ENCODE peak calls at places on chromosomes 11 and 22, in ten cellular contexts. X is cardiac muscle cell, C is right lobe of liver, Y is fibroblast of lung, G is left lung, D is adrenal gland, A is colonic mucosa, F is iPS DF 6.9, T is AG04450, B is HCT116. I is an unnamed sample.
A peak's percentile ranks its signal among the peaks of the same experiment; 100 is the strongest.

GRCh38 chr22:44391026-44391425 is 78.3 kb upstream of the SHISAL1 start:
- DNase-seq in X (no peak), C (peak; percentile 31), Y (peak; percentile 19), G (peak; percentile 27), D (no peak), A (no peak), F (no peak), T (no peak), B (no peak), I (no peak)

GRCh38 chr22:31344369-31345330 is 1.5 kb downstream of the PATZ1 start:
- DNase-seq in X (peak; percentile 5), C (peak; percentile 60), Y (peak; percentile 62), G (no peak), D (no peak), A (peak; percentile 68), F (no peak), T (no peak), B (no peak), I (peak; percentile 77)

GRCh38 chr11:74276581-74276980 is 34.9 kb downstream of the P4HA3 start:
- DNase-seq in X (no peak), C (no peak), Y (peak; percentile 82), G (no peak), D (no peak), A (no peak), F (no peak), T (no peak), B (no peak), I (no peak)

GRCh38 chr11:66189031-66189745 is 79.3 kb upstream of the RAB1B start:
- DNase-seq in X (no peak), C (no peak), Y (no peak), G (no peak), D (no peak), A (no peak), F (no peak), T (no peak), B (no peak), I (no peak)

GRCh38 chr11:68021167-68021787 is 9.2 kb upstream of the NDUFS8 start:
- DNase-seq in X (peak; percentile 24), C (no peak), Y (no peak), G (no peak), D (no peak), A (peak; percentile 62), F (no peak), T (no peak), B (no peak), I (no peak)

GRCh38 chr11:33329705-33330329 is 72.6 kb downstream of the HIPK3 start:
- DNase-seq in X (peak; percentile 71), C (no peak), Y (peak; percentile 62), G (no peak), D (peak; percentile 57), A (peak; percentile 53), F (peak; percentile 20), T (peak; percentile 27), B (peak; percentile 48), I (no peak)

GRCh38 chr22:24043957-24044356 is 32.9 kb downstream of the CABIN1 start:
- DNase-seq in X (no peak), C (no peak), Y (no peak), G (no peak), D (no peak), A (no peak), F (no peak), T (no peak), B (no peak), I (peak; percentile 42)

GRCh38 chr22:41410311-41410751 is 28.6 kb downstream of the TEF start:
- DNase-seq in X (no peak), C (peak; percentile 80), Y (no peak), G (peak; percentile 78), D (no peak), A (no peak), F (no peak), T (no peak), B (no peak), I (peak; percentile 65)

GRCh38 chr11:21704539-21704938 is 488.3 kb upstream of the ANO5 start:
- DNase-seq in X (no peak), C (no peak), Y (no peak), G (no peak), D (no peak), A (no peak), F (no peak), T (no peak), B (no peak), I (no peak)

GRCh38 chr11:132941024-132941646 is 591.2 kb downstream of the OPCML start:
- DNase-seq in X (peak; percentile 55), C (no peak), Y (peak; percentile 26), G (no peak), D (peak; percentile 25), A (no peak), F (no peak), T (peak; percentile 15), B (no peak), I (no peak)

GRCh38 chr11:124769804-124770774 is 8.0 kb upstream of the ESAM start:
- DNase-seq in X (no peak), C (no peak), Y (peak; percentile 61), G (no peak), D (no peak), A (no peak), F (no peak), T (no peak), B (peak; percentile 35), I (no peak)

GRCh38 chr22:40757071-40757470 is 62.1 kb downstream of the SLC25A17 start:
- DNase-seq in X (no peak), C (no peak), Y (peak; percentile 58), G (no peak), D (no peak), A (no peak), F (no peak), T (no peak), B (no peak), I (no peak)

DNA sequence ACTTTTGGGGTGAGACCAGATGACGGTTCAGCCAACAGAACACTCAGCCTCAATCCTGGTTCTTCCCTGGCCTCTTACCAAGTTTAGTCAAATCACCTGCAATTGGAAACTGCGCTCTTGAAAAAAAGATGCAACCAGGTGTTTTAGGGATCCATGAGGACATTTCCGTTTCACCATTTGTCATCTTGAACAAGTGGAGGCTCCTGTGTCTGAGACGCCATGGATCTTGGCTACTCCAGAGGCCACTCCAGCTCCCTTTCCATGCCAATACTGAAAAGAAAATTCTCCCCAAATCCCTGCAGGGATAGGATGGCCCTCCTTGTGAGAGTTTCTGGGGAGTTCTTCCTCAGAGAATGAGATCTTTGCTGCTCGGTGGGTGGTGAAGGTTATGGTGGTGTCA is 27.7 kb downstream of the LRRC74B start:
- DNase-seq in X (no peak), C (no peak), Y (no peak), G (no peak), D (no peak), A (no peak), F (no peak), T (no peak), B (no peak), I (no peak)
- H3K27ac ChIP-seq in X (no peak overlapping the region), C (no peak overlapping the region), Y (no peak overlapping the region), G (no peak overlapping the region), D (no peak overlapping the region), A (no peak overlapping the region), F (no peak overlapping the region), T (no peak overlapping the region), B (no peak overlapping the region), I (no peak overlapping the region)

DNA sequence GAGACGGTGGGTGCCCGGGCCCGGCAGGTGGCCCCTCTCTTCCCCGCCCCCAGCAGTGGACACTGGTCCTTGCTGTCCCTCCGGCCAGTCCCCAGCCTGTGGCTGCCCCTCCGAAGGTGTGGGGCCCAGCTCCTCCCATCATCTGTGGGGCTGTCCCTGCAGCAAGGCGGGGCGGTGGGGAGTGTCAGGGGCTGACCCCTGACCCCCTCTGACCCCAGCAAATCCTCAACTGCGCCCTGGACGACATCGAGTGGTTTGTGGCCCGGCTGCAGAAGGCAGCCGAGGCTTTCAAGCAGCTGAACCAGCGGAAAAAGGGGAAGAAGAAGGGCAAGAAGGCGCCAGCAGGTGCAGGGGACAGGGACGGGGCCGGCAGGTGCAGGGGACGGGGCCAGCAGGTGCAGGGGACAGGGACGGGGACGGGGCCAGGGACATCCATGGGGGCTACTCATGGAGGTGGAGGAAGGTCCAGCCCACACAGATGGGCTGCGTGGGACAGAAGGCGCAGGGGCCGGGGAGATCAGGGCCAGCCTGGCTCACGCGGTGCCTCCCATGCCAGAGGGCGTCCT is 15.4 kb downstream of the EPS8L2 start:
- DNase-seq in X (no peak), C (peak; percentile 55), Y (no peak), G (no peak), D (no peak), A (no peak), F (no peak), T (no peak), B (no peak), I (no peak)
- H3K4me3 ChIP-seq in X (no peak overlapping the region), C (no peak overlapping the region), Y (no peak overlapping the region), G (peak overlapping the region; percentile 18), D (no peak overlapping the region), A (no peak overlapping the region), F (no peak overlapping the region), T (no peak overlapping the region), B (no peak overlapping the region), I (no peak overlapping the region)

GRCh38 chr22:27863001-27863400 is 56.1 kb downstream of the PITPNB start:
- DNase-seq in X (no peak), C (no peak), Y (no peak), G (no peak), D (no peak), A (no peak), F (no peak), T (no peak), B (no peak), I (no peak)

GRCh38 chr22:27867114-27867957 is 51.7 kb downstream of the PITPNB start:
- DNase-seq in X (no peak), C (no peak), Y (peak; percentile 76), G (no peak), D (no peak), A (no peak), F (no peak), T (no peak), B (no peak), I (no peak)

GRCh38 chr22:27859336-27859735 is 57.8 kb upstream of the MN1 start:
- DNase-seq in X (no peak), C (no peak), Y (no peak), G (no peak), D (no peak), A (no peak), F (no peak), T (no peak), B (no peak), I (no peak)

GRCh38 chr22:27866136-27867091 is 52.6 kb downstream of the PITPNB start:
- DNase-seq in X (no peak), C (no peak), Y (peak; percentile 92), G (no peak), D (peak; percentile 67), A (no peak), F (no peak), T (peak; percentile 94), B (no peak), I (peak; percentile 75)

GRCh38 chr22:27863556-27863955 is 55.5 kb downstream of the PITPNB start:
- DNase-seq in X (no peak), C (no peak), Y (no peak), G (no peak), D (no peak), A (no peak), F (no peak), T (no peak), B (no peak), I (no peak)
- H3K27ac ChIP-seq in X (peak overlapping the region; percentile 55), C (peak overlapping the region; percentile 97), Y (no peak overlapping the region), G (no peak overlapping the region), D (no peak overlapping the region), A (no peak overlapping the region), F (no peak overlapping the region), T (no peak overlapping the region), B (no peak overlapping the region), I (no peak overlapping the region)

DNA sequence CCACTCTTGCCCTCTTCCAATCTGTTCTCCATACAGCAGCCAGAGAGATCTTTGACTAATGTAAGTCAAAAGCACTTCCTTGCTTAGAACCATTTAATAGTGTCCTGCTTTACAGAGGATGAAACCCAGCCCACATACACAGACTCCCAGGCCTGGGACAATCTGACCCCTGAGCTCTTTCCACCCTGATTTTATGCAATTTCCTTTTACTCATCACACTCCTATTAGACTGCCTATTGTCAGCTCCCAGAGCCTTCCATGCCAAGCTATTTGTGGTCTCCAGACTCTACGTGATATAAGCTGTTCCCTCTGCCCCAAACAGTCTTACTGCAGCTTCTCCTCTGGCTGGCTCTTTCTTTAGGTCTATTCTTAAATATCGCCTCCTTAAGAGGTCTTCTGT is 28.1 kb downstream of the ME3 start:
- DNase-seq in X (no peak), C (no peak), Y (peak; percentile 50), G (no peak), D (no peak), A (no peak), F (no peak), T (no peak), B (no peak), I (no peak)
- H3K4me3 ChIP-seq in X (no peak overlapping the region), C (no peak overlapping the region), Y (no peak overlapping the region), G (no peak overlapping the region), D (no peak overlapping the region), A (no peak overlapping the region), F (no peak overlapping the region), T (no peak overlapping the region), B (no peak overlapping the region), I (no peak overlapping the region)

I was measured in right atrium auricular region.